ENCODE peak calls at places on chromosomes 11 and 22, in nine cellular contexts. One of them, this sample, is unnamed. For H3K27me3, the result is how much of the 10 kb centered on the place peaks cover.

GRCh38 chr11:39174965-39175364 is 2284.5 kb downstream of the LRRC4C start:
- DNase-seq in esophagus muscularis mucosa: no peak
- DNase-seq in colonic mucosa: no peak
- DNase-seq in AG04450: no peak
- DNase-seq in prostate gland: no peak
- DNase-seq in CD8-positive, alpha-beta memory T cell: no peak
- DNase-seq in HAP-1: no peak
- DNase-seq in CD4-positive, alpha-beta memory T cell: no peak
- DNase-seq in tibial nerve: no peak
- DNase-seq in this sample: no peak

GRCh38 chr11:8834379-8834778 is 76.6 kb upstream of the AKIP1 start:
- DNase-seq in esophagus muscularis mucosa: no peak
- DNase-seq in colonic mucosa: no peak
- DNase-seq in AG04450: no peak
- DNase-seq in prostate gland: no peak
- DNase-seq in CD8-positive, alpha-beta memory T cell: no peak
- DNase-seq in HAP-1: no peak
- DNase-seq in CD4-positive, alpha-beta memory T cell: no peak
- DNase-seq in tibial nerve: no peak
- DNase-seq in this sample: no peak

GRCh38 chr11:18692941-18693760 is 5.4 kb upstream of the TMEM86A start:
- DNase-seq in esophagus muscularis mucosa: no peak
- DNase-seq in colonic mucosa: no peak
- DNase-seq in AG04450: no peak
- DNase-seq in prostate gland: peak
- DNase-seq in CD8-positive, alpha-beta memory T cell: no peak
- DNase-seq in HAP-1: no peak
- DNase-seq in CD4-positive, alpha-beta memory T cell: no peak
- DNase-seq in tibial nerve: no peak
- DNase-seq in this sample: peak

GRCh38 chr11:101974255-101974654 is 57.9 kb upstream of the ANGPTL5 start:
- DNase-seq in esophagus muscularis mucosa: no peak
- DNase-seq in colonic mucosa: no peak
- DNase-seq in AG04450: peak
- DNase-seq in prostate gland: no peak
- DNase-seq in CD8-positive, alpha-beta memory T cell: no peak
- DNase-seq in HAP-1: no peak
- DNase-seq in CD4-positive, alpha-beta memory T cell: no peak
- DNase-seq in tibial nerve: no peak
- DNase-seq in this sample: no peak

GRCh38 chr11:128862913-128863660 is 4.0 kb downstream of the KCNJ1 start:
- DNase-seq in esophagus muscularis mucosa: no peak
- DNase-seq in colonic mucosa: no peak
- DNase-seq in AG04450: peak
- DNase-seq in prostate gland: no peak
- DNase-seq in CD8-positive, alpha-beta memory T cell: no peak
- DNase-seq in HAP-1: peak
- DNase-seq in CD4-positive, alpha-beta memory T cell: no peak
- DNase-seq in tibial nerve: no peak
- DNase-seq in this sample: no peak

GRCh38 chr11:67436459-67437081 is 912 bp downstream of the PTPRCAP start:
- DNase-seq in esophagus muscularis mucosa: no peak
- DNase-seq in colonic mucosa: no peak
- DNase-seq in AG04450: no peak
- DNase-seq in prostate gland: no peak
- DNase-seq in CD8-positive, alpha-beta memory T cell: peak
- DNase-seq in HAP-1: no peak
- DNase-seq in CD4-positive, alpha-beta memory T cell: peak
- DNase-seq in tibial nerve: no peak
- DNase-seq in this sample: peak

GRCh38 chr22:44828193-44828592 is 75.8 kb downstream of the ARHGAP8 start:
- DNase-seq in esophagus muscularis mucosa: no peak
- DNase-seq in colonic mucosa: no peak
- DNase-seq in AG04450: no peak
- DNase-seq in prostate gland: no peak
- DNase-seq in CD8-positive, alpha-beta memory T cell: no peak
- DNase-seq in HAP-1: no peak
- DNase-seq in CD4-positive, alpha-beta memory T cell: no peak
- DNase-seq in tibial nerve: no peak
- DNase-seq in this sample: peak

GRCh38 chr22:17726561-17727243 is 47.6 kb downstream of the BID start:
- DNase-seq in esophagus muscularis mucosa: no peak
- DNase-seq in colonic mucosa: no peak
- DNase-seq in AG04450: peak
- DNase-seq in prostate gland: no peak
- DNase-seq in CD8-positive, alpha-beta memory T cell: no peak
- DNase-seq in HAP-1: no peak
- DNase-seq in CD4-positive, alpha-beta memory T cell: no peak
- DNase-seq in tibial nerve: no peak
- DNase-seq in this sample: no peak

GRCh38 chr11:113977071-113977490 is 2.2 kb downstream of the HTR3A start:
- DNase-seq in esophagus muscularis mucosa: no peak
- DNase-seq in colonic mucosa: no peak
- DNase-seq in AG04450: no peak
- DNase-seq in prostate gland: no peak
- DNase-seq in CD8-positive, alpha-beta memory T cell: no peak
- DNase-seq in HAP-1: no peak
- DNase-seq in CD4-positive, alpha-beta memory T cell: no peak
- DNase-seq in tibial nerve: no peak
- DNase-seq in this sample: no peak

GRCh38 chr11:64372802-64373597 is 14.0 kb downstream of the RPS6KA4 start:
- DNase-seq in esophagus muscularis mucosa: no peak
- DNase-seq in colonic mucosa: no peak
- DNase-seq in AG04450: no peak
- DNase-seq in prostate gland: no peak
- DNase-seq in CD8-positive, alpha-beta memory T cell: no peak
- DNase-seq in HAP-1: peak
- DNase-seq in CD4-positive, alpha-beta memory T cell: no peak
- DNase-seq in tibial nerve: no peak
- DNase-seq in this sample: peak

GRCh38 chr11:1772270-1773130 is 8.8 kb upstream of the CTSD start:
- DNase-seq in esophagus muscularis mucosa: no peak
- DNase-seq in colonic mucosa: peak
- DNase-seq in AG04450: peak
- DNase-seq in prostate gland: no peak
- DNase-seq in CD8-positive, alpha-beta memory T cell: peak
- DNase-seq in HAP-1: no peak
- DNase-seq in CD4-positive, alpha-beta memory T cell: peak
- DNase-seq in tibial nerve: peak
- DNase-seq in this sample: peak
- H3K4me3 ChIP-seq in esophagus muscularis mucosa: no peak
- H3K4me3 ChIP-seq in colonic mucosa: no peak
- H3K4me3 ChIP-seq in AG04450: peak
- H3K4me3 ChIP-seq in prostate gland: no peak
- H3K4me3 ChIP-seq in CD8-positive, alpha-beta memory T cell: no peak
- H3K4me3 ChIP-seq in HAP-1: no peak
- H3K4me3 ChIP-seq in CD4-positive, alpha-beta memory T cell: no peak
- H3K4me3 ChIP-seq in tibial nerve: no peak
- H3K4me3 ChIP-seq in this sample: peak

GRCh38 chr22:18997306-18997924 is 61.3 kb upstream of the PRODH start:
- DNase-seq in esophagus muscularis mucosa: no peak
- DNase-seq in colonic mucosa: no peak
- DNase-seq in AG04450: no peak
- DNase-seq in prostate gland: no peak
- DNase-seq in CD8-positive, alpha-beta memory T cell: no peak
- DNase-seq in HAP-1: no peak
- DNase-seq in CD4-positive, alpha-beta memory T cell: no peak
- DNase-seq in tibial nerve: no peak
- DNase-seq in this sample: no peak

GRCh38 chr22:18994056-18994455 is 58.0 kb upstream of the PRODH start:
- DNase-seq in esophagus muscularis mucosa: no peak
- DNase-seq in colonic mucosa: no peak
- DNase-seq in AG04450: no peak
- DNase-seq in prostate gland: no peak
- DNase-seq in CD8-positive, alpha-beta memory T cell: no peak
- DNase-seq in HAP-1: no peak
- DNase-seq in CD4-positive, alpha-beta memory T cell: no peak
- DNase-seq in tibial nerve: no peak
- DNase-seq in this sample: no peak

GRCh38 chr22:18996376-18996900 is 60.3 kb upstream of the PRODH start:
- DNase-seq in esophagus muscularis mucosa: no peak
- DNase-seq in colonic mucosa: no peak
- DNase-seq in AG04450: no peak
- DNase-seq in prostate gland: no peak
- DNase-seq in CD8-positive, alpha-beta memory T cell: no peak
- DNase-seq in HAP-1: no peak
- DNase-seq in CD4-positive, alpha-beta memory T cell: no peak
- DNase-seq in tibial nerve: no peak
- DNase-seq in this sample: no peak

GRCh38 chr22:18992543-18993198 is 56.6 kb upstream of the PRODH start:
- DNase-seq in esophagus muscularis mucosa: no peak
- DNase-seq in colonic mucosa: no peak
- DNase-seq in AG04450: no peak
- DNase-seq in prostate gland: no peak
- DNase-seq in CD8-positive, alpha-beta memory T cell: no peak
- DNase-seq in HAP-1: no peak
- DNase-seq in CD4-positive, alpha-beta memory T cell: no peak
- DNase-seq in tibial nerve: no peak
- DNase-seq in this sample: no peak

DNA sequence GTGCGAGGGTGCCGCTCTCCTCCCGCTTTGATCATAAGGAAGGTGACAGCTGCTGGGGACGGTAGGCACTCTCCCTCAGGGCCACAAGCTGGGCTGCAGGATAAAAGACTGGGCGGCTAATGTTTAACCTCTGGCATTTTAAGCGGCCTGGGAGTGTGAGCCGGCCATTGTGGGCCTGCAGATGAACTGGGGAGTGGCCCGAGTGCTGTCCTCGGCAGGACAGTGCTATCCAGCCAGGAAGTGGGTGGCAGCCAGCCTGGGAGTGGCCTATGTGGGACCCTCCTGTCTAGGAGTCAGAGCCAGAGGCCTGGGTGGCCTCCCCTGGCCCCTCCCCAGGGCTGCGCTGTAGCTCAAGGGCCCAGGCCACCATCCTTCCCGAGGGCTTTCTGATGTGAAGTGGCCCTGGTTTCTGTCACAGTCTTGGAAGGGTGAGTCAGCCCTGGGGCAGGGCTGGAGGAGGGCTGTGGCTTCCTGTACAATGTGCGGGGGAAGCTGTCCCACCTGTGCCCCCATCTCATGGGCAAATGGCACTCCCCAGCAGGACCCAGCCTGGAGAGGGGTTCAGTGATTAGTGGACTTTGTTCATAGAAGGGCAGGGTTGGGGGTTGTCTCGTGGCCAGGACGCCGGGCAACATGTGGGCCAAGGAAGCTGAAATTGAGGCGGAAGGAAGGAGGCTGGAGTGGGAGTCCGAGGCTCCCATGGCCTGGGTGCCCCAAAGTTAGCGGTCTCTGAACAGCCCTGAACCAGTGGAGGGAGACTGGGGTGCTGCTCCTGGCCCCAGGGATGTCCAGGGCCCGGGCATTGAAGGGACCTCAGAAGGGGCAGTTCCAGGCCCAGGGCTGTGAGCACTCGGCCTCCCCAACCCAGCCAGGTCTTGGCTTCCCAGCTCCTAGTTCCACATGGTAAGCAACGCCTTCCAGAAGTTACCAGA is 59.0 kb upstream of the PRODH start:
- DNase-seq in esophagus muscularis mucosa: no peak
- DNase-seq in colonic mucosa: no peak
- DNase-seq in AG04450: no peak
- DNase-seq in prostate gland: no peak
- DNase-seq in CD8-positive, alpha-beta memory T cell: no peak
- DNase-seq in HAP-1: no peak
- DNase-seq in CD4-positive, alpha-beta memory T cell: no peak
- DNase-seq in tibial nerve: no peak
- DNase-seq in this sample: peak
- H3K27me3 ChIP-seq in esophagus muscularis mucosa: half or more
- H3K27me3 ChIP-seq in colonic mucosa: under half
- H3K27me3 ChIP-seq in AG04450: under half
- H3K27me3 ChIP-seq in prostate gland: under half
- H3K27me3 ChIP-seq in CD8-positive, alpha-beta memory T cell: under half
- H3K27me3 ChIP-seq in HAP-1: under half
- H3K27me3 ChIP-seq in CD4-positive, alpha-beta memory T cell: under half
- H3K27me3 ChIP-seq in tibial nerve: under half
- H3K27me3 ChIP-seq in this sample: under half

GRCh38 chr11:75406338-75406777 is 7.0 kb downstream of the RPS3 start:
- DNase-seq in esophagus muscularis mucosa: no peak
- DNase-seq in colonic mucosa: no peak
- DNase-seq in AG04450: no peak
- DNase-seq in prostate gland: no peak
- DNase-seq in CD8-positive, alpha-beta memory T cell: no peak
- DNase-seq in HAP-1: no peak
- DNase-seq in CD4-positive, alpha-beta memory T cell: no peak
- DNase-seq in tibial nerve: no peak
- DNase-seq in this sample: no peak

GRCh38 chr11:75400110-75400865 is 970 bp downstream of the RPS3 start:
- DNase-seq in esophagus muscularis mucosa: no peak
- DNase-seq in colonic mucosa: no peak
- DNase-seq in AG04450: no peak
- DNase-seq in prostate gland: no peak
- DNase-seq in CD8-positive, alpha-beta memory T cell: peak
- DNase-seq in HAP-1: peak
- DNase-seq in CD4-positive, alpha-beta memory T cell: peak
- DNase-seq in tibial nerve: no peak
- DNase-seq in this sample: no peak

GRCh38 chr11:75402002-75402773 is 2.9 kb downstream of the RPS3 start:
- DNase-seq in esophagus muscularis mucosa: no peak
- DNase-seq in colonic mucosa: no peak
- DNase-seq in AG04450: no peak
- DNase-seq in prostate gland: no peak
- DNase-seq in CD8-positive, alpha-beta memory T cell: no peak
- DNase-seq in HAP-1: no peak
- DNase-seq in CD4-positive, alpha-beta memory T cell: no peak
- DNase-seq in tibial nerve: no peak
- DNase-seq in this sample: no peak

GRCh38 chr11:75403037-75403436 is 3.7 kb downstream of the RPS3 start:
- DNase-seq in esophagus muscularis mucosa: no peak
- DNase-seq in colonic mucosa: no peak
- DNase-seq in AG04450: no peak
- DNase-seq in prostate gland: no peak
- DNase-seq in CD8-positive, alpha-beta memory T cell: no peak
- DNase-seq in HAP-1: no peak
- DNase-seq in CD4-positive, alpha-beta memory T cell: no peak
- DNase-seq in tibial nerve: no peak
- DNase-seq in this sample: no peak

GRCh38 chr11:75403983-75404658 is 4.8 kb downstream of the RPS3 start:
- DNase-seq in esophagus muscularis mucosa: no peak
- DNase-seq in colonic mucosa: no peak
- DNase-seq in AG04450: no peak
- DNase-seq in prostate gland: no peak
- DNase-seq in CD8-positive, alpha-beta memory T cell: no peak
- DNase-seq in HAP-1: no peak
- DNase-seq in CD4-positive, alpha-beta memory T cell: no peak
- DNase-seq in tibial nerve: no peak
- DNase-seq in this sample: no peak
- H3K4me3 ChIP-seq in esophagus muscularis mucosa: no peak
- H3K4me3 ChIP-seq in colonic mucosa: no peak
- H3K4me3 ChIP-seq in AG04450: no peak
- H3K4me3 ChIP-seq in prostate gland: no peak
- H3K4me3 ChIP-seq in CD8-positive, alpha-beta memory T cell: no peak
- H3K4me3 ChIP-seq in HAP-1: no peak
- H3K4me3 ChIP-seq in CD4-positive, alpha-beta memory T cell: no peak
- H3K4me3 ChIP-seq in tibial nerve: no peak
- H3K4me3 ChIP-seq in this sample: no peak

DNA sequence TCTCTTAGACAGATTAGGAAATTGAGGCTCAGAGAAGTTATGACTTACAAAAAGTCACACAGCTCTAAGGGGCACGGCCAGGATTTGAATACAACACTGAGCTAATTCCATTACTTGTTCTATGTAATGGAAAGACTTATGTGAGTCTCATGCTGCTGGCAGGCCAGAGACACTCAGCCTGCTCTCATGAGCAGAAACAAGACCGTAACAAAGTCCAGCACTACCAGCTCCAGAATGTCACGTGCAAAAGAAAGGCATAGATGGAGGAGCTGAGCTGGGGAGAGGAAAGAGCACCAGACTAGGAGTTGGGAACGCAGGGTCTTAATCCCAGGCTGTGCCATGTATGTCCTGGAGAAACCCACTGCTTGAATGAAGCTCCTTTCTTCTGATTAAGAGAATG is 1.8 kb downstream of the CHRDL2 start:
- DNase-seq in esophagus muscularis mucosa: no peak
- DNase-seq in colonic mucosa: no peak
- DNase-seq in AG04450: no peak
- DNase-seq in prostate gland: no peak
- DNase-seq in CD8-positive, alpha-beta memory T cell: no peak
- DNase-seq in HAP-1: no peak
- DNase-seq in CD4-positive, alpha-beta memory T cell: no peak
- DNase-seq in tibial nerve: no peak
- DNase-seq in this sample: no peak
- H3K27me3 ChIP-seq in esophagus muscularis mucosa: under half
- H3K27me3 ChIP-seq in colonic mucosa: under half
- H3K27me3 ChIP-seq in AG04450: under half
- H3K27me3 ChIP-seq in prostate gland: under half
- H3K27me3 ChIP-seq in CD8-positive, alpha-beta memory T cell: under half
- H3K27me3 ChIP-seq in HAP-1: under half
- H3K27me3 ChIP-seq in CD4-positive, alpha-beta memory T cell: under half
- H3K27me3 ChIP-seq in tibial nerve: under half
- H3K27me3 ChIP-seq in this sample: under half